ENCODE peak calls at places on chromosome 22, in five cellular contexts. Z is hepatocyte, D is MM.1S, Y is astrocyte, P is HepG2. S is an unnamed sample.

GRCh38 chr22:41782316-41782715 is 18.2 kb upstream of the CCDC134 start:
- DNase-seq in D (no peak), P (no peak), Z (no peak), Y (no peak), S (no peak)

GRCh38 chr22:29152045-29152380 is 53.7 kb upstream of the EMID1 start:
- DNase-seq in P (no peak), D (no peak), Y (no peak), Z (no peak), S (no peak)

GRCh38 chr22:37340331-37341262 is 58.3 kb downstream of the CYTH4 start:
- DNase-seq in Y (no peak), D (no peak), P (no peak), Z (no peak), S (no peak)

GRCh38 chr22:30295576-30295975 is 6.3 kb upstream of the CASTOR1 start:
- DNase-seq in P (no peak), Y (no peak), D (no peak), Z (no peak), S (no peak)

GRCh38 chr22:48179571-48180546 is 1417.4 kb downstream of the TBC1D22A start:
- DNase-seq in P (no peak), Y (no peak), Z (no peak), D (no peak), S (no peak)

GRCh38 chr22:35863432-35863831 is 145.8 kb downstream of the APOL5 start:
- DNase-seq in Z (no peak), Y (no peak), D (no peak), P (no peak), S (no peak)

GRCh38 chr22:37471721-37472417 is 14.3 kb downstream of the MFNG start:
- DNase-seq in Y (no peak), P (no peak), D (no peak), Z (no peak), S (no peak)

GRCh38 chr22:41813726-41814410 is 13.4 kb downstream of the CCDC134 start:
- DNase-seq in Z (no peak), P (no peak), D (no peak), Y (no peak), S (no peak)

GRCh38 chr22:35882226-35883027 is 146.2 kb downstream of the RBFOX2 start:
- DNase-seq in Z (no peak), D (peak), P (no peak), Y (peak), S (no peak)

GRCh38 chr22:33747576-33748180 is 172.6 kb downstream of the LARGE1 start:
- DNase-seq in Z (no peak), Y (no peak), P (no peak), D (peak), S (no peak)

GRCh38 chr22:27460596-27461347 is 340.8 kb downstream of the MN1 start:
- DNase-seq in Y (peak), D (no peak), P (no peak), Z (no peak), S (no peak)

GRCh38 chr22:37844904-37845334 is 785 bp upstream of the ANKRD54 start:
- DNase-seq in P (no peak), Z (no peak), Y (no peak), D (no peak), S (no peak)

GRCh38 chr22:47397673-47398072 is 635.2 kb downstream of the TBC1D22A start:
- DNase-seq in Z (no peak), Y (no peak), D (no peak), P (no peak), S (no peak)

GRCh38 chr22:30649430-30650007 is 13.9 kb downstream of the SLC35E4 start:
- DNase-seq in D (no peak), Y (peak), P (no peak), Z (peak), S (peak)

GRCh38 chr22:41092023-41092817 is at the start of gene EP300:
- DNase-seq in Z (peak), Y (peak), D (peak), P (peak), S (peak)

GRCh38 chr22:29128891-29129643 is 56.2 kb downstream of the KREMEN1 start:
- DNase-seq in Y (peak), D (no peak), P (no peak), Z (no peak), S (no peak)

GRCh38 chr22:28648792-28649191 is 30.8 kb downstream of the TTC28 start:
- DNase-seq in Z (no peak), D (no peak), P (no peak), Y (no peak), S (no peak)

DNA sequence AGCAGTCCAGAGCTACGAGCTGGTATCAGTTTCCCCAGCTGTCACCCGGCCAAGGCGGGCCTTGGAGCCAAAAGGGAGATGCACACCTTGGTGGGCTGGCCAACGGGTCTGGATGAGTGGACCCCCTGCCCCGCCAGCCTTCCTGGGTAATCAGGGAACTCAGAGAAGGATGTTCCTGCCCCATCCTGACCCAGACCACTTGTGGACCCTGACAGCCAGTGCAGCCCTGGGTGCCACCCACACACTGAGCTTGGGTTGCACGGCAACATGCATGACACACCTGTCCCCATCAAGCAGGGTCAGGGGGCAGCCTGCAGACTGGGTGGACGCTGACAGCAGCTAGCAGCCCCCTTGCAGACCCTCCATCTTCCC is 8.6 kb downstream of the SLC25A1 start:
- DNase-seq in Y (no peak), P (no peak), D (no peak), Z (no peak), S (no peak)
- TF ChIP-seq EZH2 in Y (peak), P (no peak), D (no peak), Z (no peak), S (no peak)

GRCh38 chr22:50602338-50602700 is 1.7 kb downstream of the MAPK8IP2 start:
- DNase-seq in Z (no peak), Y (no peak), D (no peak), P (no peak), S (no peak)

GRCh38 chr22:50600967-50601668 is 525 bp downstream of the MAPK8IP2 start:
- DNase-seq in D (no peak), P (no peak), Z (no peak), Y (no peak), S (peak)

GRCh38 chr22:50599816-50600454 is 658 bp upstream of the MAPK8IP2 start:
- DNase-seq in Z (peak), P (peak), D (peak), Y (no peak), S (peak)

GRCh38 chr22:50600541-50600940 is at the start of gene MAPK8IP2:
- DNase-seq in D (no peak), Y (no peak), P (no peak), Z (peak), S (peak)

GRCh38 chr22:50601669-50602337 is 1.2 kb downstream of the MAPK8IP2 start:
- DNase-seq in Z (no peak), Y (no peak), P (no peak), D (no peak), S (no peak)
- TF ChIP-seq EZH2 in Z (no peak), Y (no peak), P (no peak), D (no peak), S (no peak)

GRCh38 chr22:39244496-39245129 is at the start of gene PDGFB:
- DNase-seq in Y (no peak), Z (peak), P (no peak), D (peak), S (peak)

GRCh38 chr22:39244073-39244495 is 698 bp downstream of the PDGFB start:
- DNase-seq in D (peak), P (no peak), Y (no peak), Z (no peak), S (peak)

GRCh38 chr22:39246690-39247332 is 2.0 kb upstream of the PDGFB start:
- DNase-seq in Y (no peak), D (no peak), P (no peak), Z (no peak), S (peak)

GRCh38 chr22:39246217-39246616 is 1.4 kb upstream of the PDGFB start:
- DNase-seq in D (no peak), Y (no peak), P (no peak), Z (no peak), S (no peak)

DNA sequence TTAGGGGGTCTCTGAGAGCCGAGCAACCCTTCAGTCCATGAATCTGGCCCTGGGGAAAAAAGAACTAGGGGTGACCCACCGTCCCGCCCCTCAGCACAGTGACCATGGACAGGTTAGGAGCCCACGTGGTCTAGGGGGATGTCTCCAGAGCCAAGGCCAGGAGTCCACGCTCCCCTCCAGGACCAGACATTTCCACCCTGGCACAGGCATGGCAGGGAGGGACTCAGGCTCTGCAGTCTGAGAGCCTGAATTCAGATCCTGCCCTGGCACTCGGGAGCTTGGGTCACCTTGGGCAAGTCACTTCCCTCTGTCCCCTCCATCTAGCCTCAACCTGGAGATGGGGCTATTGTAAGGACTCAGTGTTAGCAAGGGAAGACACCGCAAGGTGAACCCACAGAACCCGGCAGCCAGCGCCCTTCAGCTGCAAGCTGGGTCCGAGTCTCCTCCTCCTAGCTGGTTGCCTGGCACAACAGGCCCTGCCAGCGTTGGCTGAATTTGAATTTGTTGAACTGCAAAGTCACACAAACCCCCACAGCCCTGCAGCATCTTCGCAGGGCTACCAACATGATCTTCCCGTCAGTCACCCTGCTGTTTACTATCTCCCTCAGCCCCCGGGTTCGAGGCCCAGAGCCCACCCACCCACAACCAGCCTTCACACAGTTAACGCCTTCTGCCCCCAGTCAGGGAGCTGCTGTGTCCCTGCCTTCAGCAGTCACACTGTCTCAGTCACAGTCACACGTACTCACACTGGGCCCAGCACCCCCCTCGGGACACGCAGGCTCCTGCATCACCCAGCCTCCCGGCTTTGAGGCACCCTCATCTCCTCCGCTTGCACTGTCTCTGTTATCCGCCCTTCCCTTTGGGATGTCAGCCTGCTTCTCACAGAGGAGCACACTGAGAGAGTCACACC is 603 bp upstream of the PDGFB start:
- DNase-seq in P (no peak), D (no peak), Z (no peak), Y (no peak), S (no peak)
- TF ChIP-seq EZH2 in P (no peak), D (no peak), Z (no peak), Y (peak), S (no peak)

DNA sequence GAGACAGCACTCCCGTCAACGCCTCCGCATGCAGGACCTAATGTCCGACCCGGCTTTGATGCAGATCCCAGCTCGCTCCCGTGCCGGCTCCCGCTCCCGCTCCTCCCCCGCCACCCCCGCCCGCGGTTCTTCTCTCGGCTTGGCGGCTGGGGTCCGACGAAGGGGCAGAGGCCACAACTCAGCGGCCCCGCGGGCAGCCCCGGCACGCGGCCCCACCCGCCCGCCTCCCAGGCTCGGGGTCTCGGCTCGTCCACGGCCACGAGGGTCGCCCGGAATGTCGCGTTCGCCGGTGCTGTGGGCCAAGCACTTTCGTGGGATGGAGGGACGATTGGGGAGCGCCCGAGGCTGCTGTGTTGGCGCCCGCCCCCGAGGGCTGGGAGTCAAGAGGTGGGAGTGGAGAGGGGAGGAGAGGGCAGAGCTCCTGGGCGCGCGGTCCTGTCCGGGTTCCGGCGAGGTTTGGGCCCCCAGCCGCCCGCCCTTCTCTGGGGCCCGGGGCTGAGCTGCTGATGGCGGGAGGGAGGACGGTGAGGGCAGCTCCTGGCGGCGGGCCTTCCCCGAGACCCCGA is 5.3 kb upstream of the TBX1 start:
- DNase-seq in Y (no peak), D (no peak), Z (no peak), P (no peak), S (no peak)
- TF ChIP-seq EZH2 in Y (peak), D (peak), Z (peak), P (no peak), S (no peak)

GRCh38 chr22:22089459-22090308 is 107.1 kb upstream of the TOP3B start:
- DNase-seq in D (no peak), Y (no peak), Z (no peak), P (no peak), S (no peak)

GRCh38 chr22:22088658-22089458 is 106.3 kb upstream of the TOP3B start:
- DNase-seq in Y (no peak), D (no peak), Z (no peak), P (no peak), S (no peak)

GRCh38 chr22:22086501-22087158 is 104.0 kb upstream of the TOP3B start:
- DNase-seq in Y (peak), Z (no peak), D (no peak), P (no peak), S (no peak)

GRCh38 chr22:22085702-22086500 is 103.3 kb upstream of the TOP3B start:
- DNase-seq in Z (no peak), P (no peak), Y (peak), D (no peak), S (peak)

DNA sequence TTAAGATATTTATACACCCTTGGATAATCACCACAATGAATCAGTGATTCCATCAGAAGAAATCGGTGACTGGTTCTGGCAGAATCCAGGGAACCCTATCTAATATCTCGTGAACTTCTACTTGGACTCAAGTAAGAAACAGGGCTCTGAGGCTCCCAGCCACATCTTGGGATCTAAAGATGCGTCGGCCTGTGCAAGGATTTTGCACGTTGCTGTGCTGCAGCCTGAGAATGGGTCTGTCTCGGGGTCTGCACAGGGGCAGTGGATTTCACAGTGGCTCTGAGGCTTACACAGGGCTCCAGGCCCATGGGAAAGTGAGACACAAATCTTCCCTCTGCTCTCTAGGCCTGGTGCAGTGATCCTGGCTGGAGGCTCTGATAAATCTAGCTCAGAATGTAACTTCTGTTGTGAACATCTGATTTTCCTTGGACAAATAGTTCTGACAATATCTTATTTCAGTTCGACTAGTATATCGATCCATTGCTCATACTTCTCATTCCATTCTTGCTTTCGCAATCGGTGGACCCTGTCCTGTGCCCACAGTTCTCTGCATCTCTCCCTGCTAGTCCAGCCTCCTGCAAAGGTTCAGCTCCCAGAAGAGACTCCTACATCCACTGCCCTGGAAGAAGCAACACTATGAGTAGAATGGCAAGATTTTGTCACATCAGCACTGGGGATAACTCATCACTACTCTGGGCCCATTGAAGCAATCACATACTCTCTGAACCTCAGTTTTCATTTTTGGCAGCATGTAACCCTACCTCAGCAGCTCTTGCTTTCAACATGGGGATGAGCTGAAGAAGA is 105.5 kb upstream of the TOP3B start:
- DNase-seq in P (peak), Y (no peak), Z (no peak), D (no peak), S (no peak)
- TF ChIP-seq EZH2 in P (no peak), Y (no peak), Z (no peak), D (no peak), S (no peak)

GRCh38 chr22:46209262-46209661 is 40.8 kb downstream of the CDPF1 start:
- DNase-seq in P (no peak), Y (no peak), Z (no peak), D (no peak), S (no peak)
- TF ChIP-seq EZH2 in P (no peak), Y (no peak), Z (no peak), D (no peak), S (no peak)

DNA sequence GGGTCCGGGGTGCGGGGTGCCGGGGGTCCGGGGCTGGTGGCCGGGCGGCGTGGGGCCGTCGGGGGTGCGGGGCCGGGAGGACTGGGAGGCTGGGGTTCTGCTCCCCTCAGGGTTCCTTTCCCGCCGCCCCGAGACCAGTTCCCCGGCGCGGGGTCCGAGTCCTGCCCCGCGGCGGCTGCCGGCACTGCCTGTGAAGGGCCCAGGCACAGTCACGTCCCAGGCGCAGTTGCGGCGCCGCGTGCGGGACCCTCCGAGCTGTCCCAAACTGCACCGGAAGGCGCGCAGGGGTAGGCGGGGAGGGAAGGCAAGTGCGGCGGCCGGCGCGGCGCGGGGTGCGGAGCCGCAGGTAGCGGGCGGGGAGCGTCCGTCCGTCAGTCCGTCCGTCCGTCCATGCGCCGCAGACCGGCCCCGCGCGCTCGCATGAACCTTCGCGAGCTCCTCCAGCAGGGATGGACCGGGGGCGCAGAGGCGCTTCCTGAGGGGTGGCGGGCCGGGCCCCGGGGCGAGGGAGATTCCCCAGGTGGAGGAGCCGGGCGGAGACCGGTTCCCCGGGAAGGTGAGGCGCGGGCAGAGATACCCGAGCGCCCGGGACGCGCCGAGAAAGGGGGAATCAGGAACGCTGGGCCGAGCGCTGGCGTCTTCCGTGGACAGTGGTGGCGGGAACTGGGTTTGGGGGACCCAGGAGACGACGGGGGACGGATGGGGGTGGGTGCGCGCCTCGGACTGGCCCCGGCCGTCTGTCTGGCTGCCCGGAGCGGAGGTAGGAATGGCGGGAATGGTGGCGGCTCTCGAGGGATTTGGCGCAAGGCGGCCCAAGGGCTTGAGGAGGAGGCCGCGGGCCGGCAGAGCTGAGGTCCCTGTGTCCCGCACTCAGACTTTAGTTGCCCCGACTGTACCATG is 3.1 kb upstream of the ADORA2A start:
- DNase-seq in P (no peak), Y (no peak), D (peak), Z (peak), S (peak)
- TF ChIP-seq EZH2 in P (no peak), Y (peak), D (no peak), Z (peak), S (no peak)

S was measured in K562.